ENCODE peak calls at places on chromosomes 1 and 21, in eight cellular contexts. W is activated CD4-positive, alpha-beta T cell treated with anti-CD3 and anti-CD28 coated beads, Interleukin-2, amount 10 ng/mL, durations not matched to agents 7 days and 5 days; R is right cardiac atrium; S is adrenal gland; B is progenitor cell of endocrine pancreas; D is cardiac septum; C is midbrain; Q is HT1080. F is an unnamed sample.

GRCh38 chr1:10661453-10661852 is 135.0 kb downstream of the CASZ1 start:
- DNase-seq in W (no peak), C (no peak), D (no peak), Q (no peak), R (no peak), S (no peak), B (no peak), F (no peak)

GRCh38 chr1:213331776-213332175 is 280.7 kb downstream of the RPS6KC1 start:
- DNase-seq in D (no peak), R (no peak), C (no peak), W (no peak), B (no peak), S (no peak), Q (no peak), F (no peak)

GRCh38 chr1:6907201-6907600 is 121.9 kb downstream of the CAMTA1 start:
- DNase-seq in B (no peak), R (no peak), W (no peak), Q (no peak), D (no peak), S (no peak), C (no peak), F (no peak)

GRCh38 chr1:27637052-27637451 is 2.1 kb upstream of the FGR start:
- DNase-seq in C (no peak), W (no peak), R (no peak), S (no peak), D (peak), Q (no peak), B (no peak), F (no peak)

GRCh38 chr1:147851149-147851548 is 51.4 kb upstream of the GJA8 start:
- DNase-seq in S (no peak), C (no peak), R (no peak), B (no peak), Q (peak), W (no peak), D (no peak), F (no peak)

GRCh38 chr1:245702346-245702745 is 547.6 kb downstream of the KIF26B start:
- DNase-seq in C (no peak), Q (no peak), W (no peak), D (peak), R (no peak), B (no peak), S (no peak), F (no peak)

GRCh38 chr1:45908613-45909140 is 105.3 kb downstream of the MAST2 start:
- DNase-seq in R (no peak), S (no peak), W (no peak), D (no peak), B (no peak), Q (no peak), C (no peak), F (peak)

GRCh38 chr1:115090547-115090946 is 1.2 kb upstream of the TSPAN2 start:
- DNase-seq in Q (no peak), S (no peak), D (no peak), B (no peak), R (peak), W (no peak), C (no peak), F (no peak)

GRCh38 chr1:5001466-5001865 is 347.1 kb downstream of the AJAP1 start:
- DNase-seq in R (no peak), S (no peak), C (no peak), W (peak), B (peak), Q (no peak), D (no peak), F (peak)

GRCh38 chr1:183303901-183304300 is 114.3 kb downstream of the NMNAT2 start:
- DNase-seq in B (no peak), Q (peak), C (no peak), D (no peak), W (no peak), R (no peak), S (no peak), F (no peak)

GRCh38 chr1:107668762-107669161 is 296.2 kb downstream of the VAV3 start:
- DNase-seq in R (no peak), S (no peak), W (no peak), Q (no peak), B (no peak), C (no peak), D (no peak), F (no peak)

GRCh38 chr1:101310484-101310883 is 73.7 kb downstream of the S1PR1 start:
- DNase-seq in S (no peak), R (no peak), D (no peak), B (no peak), Q (no peak), C (no peak), W (peak), F (no peak)

GRCh38 chr1:25066253-25066652 is 136.2 kb upstream of the RUNX3 start:
- DNase-seq in C (no peak), Q (no peak), S (no peak), W (no peak), R (no peak), D (peak), B (no peak), F (no peak)

GRCh38 chr1:6082430-6082971 is 36.8 kb downstream of the KCNAB2 start:
- DNase-seq in S (no peak), Q (no peak), D (no peak), R (peak), C (peak), W (no peak), B (no peak), F (no peak)

GRCh38 chr21:33967086-33967571 is 51.5 kb upstream of the ATP5PO start:
- DNase-seq in Q (no peak), C (no peak), W (no peak), S (no peak), R (no peak), D (no peak), B (no peak), F (no peak)

GRCh38 chr1:194300776-194301175 is 1114.4 kb upstream of the B3GALT2 start:
- DNase-seq in C (no peak), B (no peak), W (no peak), Q (no peak), S (no peak), R (no peak), D (no peak), F (no peak)

GRCh38 chr1:8423134-8423701 is 105.3 kb downstream of the SLC45A1 start:
- DNase-seq in D (no peak), B (no peak), C (peak), S (peak), W (peak), Q (peak), R (peak), F (peak)

GRCh38 chr1:218164930-218165686 is 120.0 kb upstream of the RRP15 start:
- DNase-seq in Q (no peak), D (peak), B (peak), R (peak), W (no peak), S (no peak), C (no peak), F (no peak)

GRCh38 chr21:41786521-41786987 is 19.7 kb upstream of the RIPK4 start:
- DNase-seq in C (no peak), D (no peak), Q (peak), B (no peak), W (no peak), R (no peak), S (no peak), F (no peak)

GRCh38 chr1:152458384-152459185 is 44.5 kb upstream of the CRNN start:
- DNase-seq in B (peak), W (peak), R (peak), D (no peak), C (peak), Q (peak), S (peak), F (peak)

F was measured in RPMI8226.